ENCODE peak calls at places on chromosomes 3 and 15, in eight cellular contexts. A, N, F, I, Y, G, U and Q are unnamed samples. For H3K36me3, the result is how much of the 10 kb centered on the place peaks cover.

GRCh38 chr3:103947062-103947461 is 1419.6 kb upstream of the ALCAM start:
- DNase-seq in A (no peak), U (no peak), F (no peak), Y (no peak), G (no peak), I (no peak), N (no peak), Q (no peak)

GRCh38 chr3:23085256-23085655 is 117.9 kb upstream of the UBE2E2 start:
- DNase-seq in G (no peak), I (no peak), A (no peak), Y (no peak), U (no peak), F (no peak), N (no peak), Q (no peak)

GRCh38 chr15:27989838-27990237 is 109.3 kb downstream of the OCA2 start:
- DNase-seq in U (no peak), Y (no peak), F (no peak), I (no peak), N (no peak), A (no peak), G (no peak), Q (no peak)

GRCh38 chr3:117735481-117736101 is 1026.0 kb downstream of the TUSC7 start:
- DNase-seq in F (no peak), U (no peak), I (no peak), N (peak), A (no peak), Y (no peak), G (no peak), Q (no peak)

GRCh38 chr3:157920804-157921203 is 185.4 kb downstream of the SHOX2 start:
- DNase-seq in A (no peak), U (no peak), N (no peak), Y (no peak), I (no peak), G (no peak), F (no peak), Q (no peak)

GRCh38 chr3:134794323-134794722 is 737 bp upstream of the EPHB1 start:
- DNase-seq in I (no peak), N (no peak), F (no peak), Y (no peak), U (no peak), A (no peak), G (no peak), Q (no peak)

GRCh38 chr3:150376001-150376848 is 31.9 kb upstream of the TSC22D2 start:
- DNase-seq in U (no peak), Y (no peak), G (peak), A (no peak), F (no peak), I (peak), N (peak), Q (no peak)

GRCh38 chr3:106745344-106746168 is 631.7 kb upstream of the CCDC54 start:
- DNase-seq in N (peak), G (no peak), I (no peak), Y (no peak), F (no peak), U (no peak), A (no peak), Q (no peak)

GRCh38 chr3:126659915-126660886 is 5.3 kb upstream of the TXNRD3 start:
- DNase-seq in Y (no peak), U (peak), N (no peak), A (no peak), I (peak), F (no peak), G (no peak), Q (no peak)

GRCh38 chr15:74696808-74697207 is 984 bp upstream of the EDC3 start:
- DNase-seq in Y (no peak), U (no peak), I (no peak), A (no peak), G (no peak), N (no peak), F (no peak), Q (no peak)

GRCh38 chr15:74696398-74696729 is 540 bp upstream of the EDC3 start:
- DNase-seq in A (no peak), I (no peak), G (no peak), F (no peak), U (no peak), N (no peak), Y (no peak), Q (no peak)

GRCh38 chr15:74692327-74692726 is 3.5 kb downstream of the EDC3 start:
- DNase-seq in F (no peak), I (no peak), A (no peak), N (no peak), G (no peak), Y (no peak), U (no peak), Q (no peak)

GRCh38 chr15:74695597-74696397 is at the start of gene EDC3:
- DNase-seq in A (peak), G (peak), U (peak), F (peak), I (peak), N (peak), Y (peak), Q (peak)
- TF ChIP-seq POLR2A in A (no peak), G (peak), U (no peak), F (peak), I (no peak), N (peak), Y (peak), Q (no peak)

GRCh38 chr3:89114841-89115223 is 7.4 kb downstream of the EPHA3 start:
- DNase-seq in U (no peak), G (no peak), Y (no peak), N (no peak), F (no peak), A (no peak), I (no peak), Q (no peak)
- H3K27ac ChIP-seq in U (peak), G (peak), Y (no peak), N (no peak), F (no peak), A (no peak), I (no peak), Q (peak)

DNA sequence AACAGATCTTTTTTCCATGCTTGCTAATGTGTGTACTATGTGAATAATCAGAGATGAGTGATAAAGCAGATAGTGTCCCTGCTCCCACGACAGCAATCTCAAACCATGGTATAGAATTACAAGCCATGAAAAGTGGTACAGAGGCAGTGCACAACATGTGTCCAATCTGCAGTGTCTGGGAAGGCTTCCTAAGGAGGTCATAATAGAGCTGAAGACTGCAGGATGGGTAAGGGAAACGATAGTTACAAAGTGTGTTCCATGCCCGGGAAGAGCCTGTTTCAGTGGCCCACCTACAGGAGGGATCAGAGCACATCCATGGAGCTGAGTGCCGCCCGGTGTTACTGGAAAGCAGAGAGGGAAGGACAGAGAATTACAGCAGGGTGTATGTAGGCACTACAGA is 48.9 kb downstream of the PAK2 start:
- DNase-seq in U (no peak), G (no peak), Y (no peak), N (peak), F (no peak), A (no peak), I (no peak), Q (no peak)
- H3K36me3 ChIP-seq in U (under half), G (under half), Y (under half), N (under half), F (under half), A (under half), I (under half), Q (under half)

GRCh38 chr3:125647318-125648014 is 52.2 kb upstream of the OSBPL11 start:
- DNase-seq in F (no peak), U (no peak), G (no peak), N (no peak), I (no peak), Y (no peak), A (peak), Q (no peak)
- TF ChIP-seq POLR2A in F (no peak), U (no peak), G (no peak), N (no peak), I (no peak), Y (no peak), A (no peak), Q (no peak)

GRCh38 chr15:76901965-76902364 is 3.2 kb downstream of the SCAPER start:
- DNase-seq in I (no peak), A (no peak), G (no peak), Y (no peak), N (no peak), F (no peak), U (no peak), Q (no peak)

GRCh38 chr15:76904461-76905012 is 603 bp downstream of the SCAPER start:
- DNase-seq in F (no peak), I (peak), U (peak), G (peak), Y (no peak), A (peak), N (peak), Q (peak)

GRCh38 chr15:76905013-76905839 is at the start of gene SCAPER:
- DNase-seq in G (peak), A (peak), I (peak), F (peak), Y (peak), U (peak), N (peak), Q (peak)

GRCh38 chr15:76903251-76903681 is 1.9 kb downstream of the SCAPER start:
- DNase-seq in A (no peak), G (no peak), N (peak), F (no peak), I (no peak), U (no peak), Y (no peak), Q (no peak)

DNA sequence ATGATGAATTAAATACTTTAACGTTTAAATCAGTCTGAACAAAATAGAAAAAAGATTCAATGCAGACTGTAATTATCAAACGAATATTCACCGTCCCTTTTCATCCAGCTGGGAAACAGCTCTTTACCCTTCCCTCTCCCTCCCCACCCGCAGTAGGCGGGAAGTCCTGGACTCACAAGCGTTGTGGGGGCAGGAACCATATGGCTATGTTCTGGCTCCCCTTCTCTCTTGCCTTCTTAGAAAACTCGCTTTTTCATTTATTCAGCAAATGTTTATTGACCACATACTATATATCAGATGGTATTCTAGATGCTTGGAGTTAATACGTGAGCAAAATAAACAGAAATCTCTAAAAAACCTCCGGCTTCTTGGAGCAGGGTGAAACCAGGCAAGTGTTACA is 715 bp upstream of the SCAPER start:
- DNase-seq in Y (no peak), N (no peak), I (no peak), U (no peak), G (no peak), F (peak), A (no peak), Q (no peak)
- H3K27ac ChIP-seq in Y (peak), N (no peak), I (peak), U (peak), G (peak), F (peak), A (peak), Q (peak)

GRCh38 chr3:9749663-9750555 is at the start of gene OGG1:
- DNase-seq in Y (peak), I (peak), A (peak), N (peak), U (peak), F (peak), G (peak), Q (peak)

GRCh38 chr3:9749333-9749662 is 454 bp upstream of the OGG1 start:
- DNase-seq in I (no peak), Y (no peak), U (peak), N (no peak), A (no peak), F (no peak), G (no peak), Q (no peak)

GRCh38 chr3:9746330-9746729 is 3.4 kb upstream of the OGG1 start:
- DNase-seq in Y (no peak), A (no peak), F (no peak), I (no peak), N (peak), G (no peak), U (no peak), Q (no peak)

GRCh38 chr3:9745521-9745920 is 4.2 kb upstream of the OGG1 start:
- DNase-seq in F (no peak), N (no peak), A (no peak), G (no peak), Y (no peak), I (no peak), U (no peak), Q (no peak)

GRCh38 chr3:9747267-9747666 is 2.5 kb upstream of the OGG1 start:
- DNase-seq in Y (no peak), G (no peak), N (peak), I (no peak), F (no peak), U (no peak), A (no peak), Q (no peak)
- H3K36me3 ChIP-seq in Y (under half), G (under half), N (half or more), I (half or more), F (under half), U (half or more), A (half or more), Q (half or more)